ENCODE peak calls at places on chromosomes 11 and 22, in seven cellular contexts. V is aorta, S is osteoblast, W is heart left ventricle, B is kidney, E is fibroblast of lung, N is Peyer's patch. Y is an unnamed sample. For H3K36me3, the result is how much of the 10 kb centered on the place peaks cover.

GRCh38 chr11:62025429-62026105 is 58.1 kb upstream of the FTH1 start:
- DNase-seq in N (peak), V (peak), E (peak), W (peak), B (peak), S (peak), Y (peak)

GRCh38 chr11:114180301-114181055 is 115.7 kb upstream of the NNMT start:
- DNase-seq in B (peak), V (peak), S (no peak), W (no peak), E (peak), N (peak), Y (no peak)

GRCh38 chr22:23119492-23120414 is 22.0 kb downstream of the RSPH14 start:
- DNase-seq in N (peak), V (no peak), E (no peak), B (no peak), S (peak), W (peak), Y (peak)

GRCh38 chr11:45079075-45079444 is 67.4 kb upstream of the PRDM11 start:
- DNase-seq in B (peak), N (no peak), E (no peak), S (no peak), V (no peak), W (no peak), Y (no peak)

GRCh38 chr11:77568306-77568705 is 21.4 kb upstream of the AQP11 start:
- DNase-seq in V (no peak), N (no peak), W (no peak), E (no peak), S (no peak), B (no peak), Y (no peak)

GRCh38 chr11:124633355-124633754 is 10.7 kb downstream of the TBRG1 start:
- DNase-seq in N (no peak), E (no peak), S (no peak), W (no peak), V (no peak), B (no peak), Y (no peak)

GRCh38 chr11:7759010-7759409 is 37.7 kb downstream of the OR5P2 start:
- DNase-seq in W (no peak), B (no peak), V (no peak), N (no peak), S (no peak), E (no peak), Y (no peak)

GRCh38 chr11:105100976-105101630 is 38.5 kb downstream of the CARD18 start:
- DNase-seq in N (no peak), B (no peak), V (no peak), E (no peak), W (no peak), S (no peak), Y (peak)

GRCh38 chr11:44595964-44596381 is 30.5 kb downstream of the CD82 start:
- DNase-seq in S (peak), W (peak), E (peak), V (peak), B (no peak), N (peak), Y (peak)

GRCh38 chr11:39541945-39542351 is 1917.5 kb downstream of the LRRC4C start:
- DNase-seq in V (no peak), N (no peak), S (peak), W (no peak), B (peak), E (no peak), Y (no peak)

GRCh38 chr22:46075764-46076531 is 74.4 kb upstream of the PPARA start:
- DNase-seq in V (peak), W (peak), E (no peak), N (no peak), B (peak), S (peak), Y (no peak)

GRCh38 chr11:74694536-74694935 is 36.7 kb downstream of the CHRDL2 start:
- DNase-seq in W (no peak), B (no peak), V (no peak), S (no peak), E (no peak), N (no peak), Y (no peak)

GRCh38 chr22:41237036-41237706 is 3.6 kb downstream of the CHADL start:
- DNase-seq in V (no peak), N (no peak), S (no peak), W (no peak), B (no peak), E (no peak), Y (no peak)

GRCh38 chr22:43847376-43848289 is 14.7 kb downstream of the SULT4A1 start:
- DNase-seq in B (peak), V (no peak), S (peak), N (no peak), W (peak), E (no peak), Y (no peak)

GRCh38 chr11:43567396-43567975 is 113.1 kb upstream of the HSD17B12 start:
- DNase-seq in B (no peak), S (peak), W (no peak), E (peak), N (no peak), V (no peak), Y (no peak)

GRCh38 chr22:19607198-19608113 is 83.2 kb upstream of the CLDN5 start:
- DNase-seq in V (no peak), N (peak), W (no peak), S (no peak), B (no peak), E (no peak), Y (peak)

GRCh38 chr22:46346680-46347405 is 11.3 kb downstream of the TRMU start:
- DNase-seq in B (peak), S (peak), N (no peak), W (peak), V (peak), E (no peak), Y (no peak)

GRCh38 chr11:27619936-27620335 is 80.3 kb downstream of the BDNF start:
- DNase-seq in W (no peak), E (no peak), S (no peak), V (no peak), N (no peak), B (no peak), Y (no peak)

GRCh38 chr22:28241637-28242290 is 322.7 kb upstream of the PITPNB start:
- DNase-seq in S (no peak), V (no peak), N (no peak), W (no peak), E (no peak), B (no peak), Y (no peak)

GRCh38 chr11:95487391-95487790 is 256.4 kb upstream of the SESN3 start:
- DNase-seq in V (no peak), E (no peak), S (no peak), B (no peak), W (no peak), N (peak), Y (no peak)

GRCh38 chr11:65964906-65965305 is 3.4 kb downstream of the SART1 start:
- DNase-seq in N (no peak), B (no peak), V (no peak), W (no peak), E (no peak), S (peak), Y (no peak)
- H3K36me3 ChIP-seq in N (half or more), B (under half), V (under half), W (under half), E (under half), S (half or more), Y (half or more)

GRCh38 chr11:69464621-69464960 is 16.9 kb upstream of the LINC01488 start:
- DNase-seq in V (peak), N (no peak), S (peak), W (peak), B (peak), E (no peak), Y (no peak)

GRCh38 chr11:69461272-69461962 is 20.0 kb upstream of the LINC01488 start:
- DNase-seq in N (no peak), W (peak), V (peak), E (no peak), S (peak), B (peak), Y (no peak)

GRCh38 chr11:69462106-69463045 is 19.1 kb upstream of the LINC01488 start:
- DNase-seq in V (peak), E (no peak), W (peak), S (peak), B (peak), N (no peak), Y (no peak)

GRCh38 chr11:69463892-69464620 is 17.4 kb upstream of the LINC01488 start:
- DNase-seq in V (peak), E (no peak), N (no peak), B (peak), S (peak), W (peak), Y (no peak)

DNA sequence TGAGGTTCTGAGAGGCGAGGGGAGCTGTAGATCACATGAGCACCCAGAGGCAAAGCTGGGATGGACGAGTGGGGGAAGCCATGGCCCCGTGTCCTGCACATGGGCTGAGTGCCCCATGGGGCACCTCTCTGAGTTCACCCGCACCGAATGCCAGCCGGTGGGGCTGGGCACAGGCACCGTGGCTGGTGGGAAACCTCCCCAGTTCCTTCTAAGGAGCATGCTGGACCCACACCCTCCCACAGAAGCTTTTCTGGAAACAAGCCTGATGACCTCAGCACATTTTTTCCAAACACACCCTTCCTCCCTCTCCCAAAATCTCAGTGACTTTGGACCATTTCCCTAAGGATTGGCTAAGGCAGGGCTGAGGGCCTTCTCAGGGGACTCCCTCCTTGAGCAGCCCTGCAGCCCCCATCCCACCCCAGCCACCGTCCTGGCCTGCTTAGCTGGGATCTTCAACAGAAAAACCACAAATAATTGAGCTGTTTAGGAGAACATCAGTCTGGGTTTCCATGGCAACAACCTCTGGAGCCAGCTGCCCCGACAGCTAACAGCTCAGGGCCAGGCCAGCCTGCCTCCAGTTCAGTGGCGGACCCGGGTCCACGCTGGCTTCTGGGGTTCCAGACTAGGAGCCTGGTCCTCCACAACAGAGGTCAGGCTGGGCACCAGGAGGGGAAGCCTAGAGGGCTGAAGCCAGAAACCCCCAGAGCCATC is 18.1 kb upstream of the LINC01488 start:
- DNase-seq in B (peak), V (peak), N (no peak), E (peak), W (peak), S (peak), Y (no peak)
- H3K4me3 ChIP-seq in B (no peak), V (no peak), N (no peak), E (no peak), W (peak), S (no peak), Y (no peak)

GRCh38 chr22:42561856-42562255 is 8.1 kb downstream of the SERHL2 start:
- DNase-seq in S (peak), W (no peak), N (no peak), B (no peak), E (no peak), V (no peak), Y (no peak)

GRCh38 chr22:42562282-42562681 is 8.5 kb downstream of the SERHL2 start:
- DNase-seq in W (no peak), V (no peak), N (peak), E (no peak), B (no peak), S (peak), Y (no peak)

GRCh38 chr22:42564699-42565098 is 10.9 kb downstream of the SERHL2 start:
- DNase-seq in W (no peak), N (no peak), S (peak), E (no peak), V (no peak), B (no peak), Y (no peak)

GRCh38 chr22:42560781-42561180 is 7.0 kb downstream of the SERHL2 start:
- DNase-seq in E (no peak), V (no peak), N (no peak), S (peak), W (no peak), B (no peak), Y (no peak)

GRCh38 chr22:42562684-42563083 is 8.9 kb downstream of the SERHL2 start:
- DNase-seq in B (peak), W (no peak), E (no peak), S (peak), V (no peak), N (no peak), Y (no peak)
- H3K27ac ChIP-seq in B (no peak), W (no peak), E (no peak), S (no peak), V (no peak), N (no peak), Y (no peak)

DNA sequence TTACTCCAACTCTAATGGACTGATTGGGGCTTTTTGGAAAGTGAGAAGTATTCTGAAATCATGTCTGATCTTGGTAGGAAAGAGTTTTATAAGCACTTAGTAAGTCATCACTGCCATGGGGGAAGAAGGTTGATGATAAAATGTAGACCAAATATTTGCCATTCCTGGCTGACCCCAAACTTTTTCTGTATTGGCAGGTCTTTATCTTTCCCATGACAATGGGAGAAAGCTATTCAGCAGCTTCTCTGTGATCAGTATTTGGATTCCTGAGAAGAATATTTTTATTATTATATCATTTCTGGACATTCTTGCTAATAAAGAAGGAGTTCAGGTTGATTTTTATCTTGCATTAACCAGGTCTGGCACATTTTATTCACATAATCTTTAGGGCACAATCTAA is 47.4 kb upstream of the BLID start:
- DNase-seq in V (no peak), S (peak), B (no peak), W (no peak), E (no peak), N (no peak), Y (no peak)
- H3K36me3 ChIP-seq in V (under half), S (half or more), B (under half), W (under half), E (under half), N (under half), Y (under half)

GRCh38 chr22:35174398-35174797 is 82.9 kb upstream of the HMGXB4 start:
- DNase-seq in W (no peak), E (no peak), S (no peak), V (no peak), B (no peak), N (no peak), Y (no peak)
- H3K4me3 ChIP-seq in W (no peak), E (no peak), S (no peak), V (no peak), B (no peak), N (no peak), Y (no peak)

GRCh38 chr11:111845256-111846028 is 25.9 kb downstream of the ALG9 start:
- DNase-seq in N (no peak), S (no peak), E (no peak), W (no peak), B (no peak), V (no peak), Y (no peak)
- H3K27ac ChIP-seq in N (no peak), S (peak), E (no peak), W (no peak), B (no peak), V (no peak), Y (no peak)